ENCODE peak calls at places on chromosome 20, in nine cellular contexts. X is NCI-H69; K is tibial nerve; D is amygdala; Z is iris pigment epithelial cell; U is NCI-H460; J is stimulated activated CD4-positive, alpha-beta T cell treated with anti-CD3 and anti-CD28 coated beads, Interleukin-15, amount 100 ng/mL, for 24 hours; E is cardiac fibroblast; I is upper lobe of right lung. Y is an unnamed sample.

GRCh38 chr20:5845686-5846651 is 95.8 kb downstream of the SHLD1 start:
- DNase-seq in I (no peak), X (peak), Z (peak), D (peak), K (no peak), J (no peak), E (peak), U (no peak), Y (no peak)

GRCh38 chr20:58875111-58875510 is 22.6 kb downstream of the GNAS start:
- DNase-seq in E (no peak), D (no peak), X (no peak), J (no peak), U (no peak), K (no peak), Z (no peak), I (no peak), Y (no peak)

GRCh38 chr20:49747707-49748524 is 34.2 kb upstream of the B4GALT5 start:
- DNase-seq in U (no peak), I (peak), J (no peak), Z (peak), K (peak), D (peak), E (peak), X (no peak), Y (peak)

GRCh38 chr20:2101057-2101934 is at the start of gene STK35:
- DNase-seq in U (peak), I (no peak), J (peak), Z (no peak), D (no peak), E (no peak), X (peak), K (no peak), Y (peak)

GRCh38 chr20:17172826-17173420 is 53.9 kb upstream of the PCSK2 start:
- DNase-seq in U (no peak), D (no peak), J (no peak), X (peak), I (no peak), Z (no peak), E (no peak), K (no peak), Y (no peak)

GRCh38 chr20:58691405-58691772 is 1.2 kb upstream of the NPEPL1 start:
- DNase-seq in I (no peak), J (no peak), Z (no peak), U (no peak), K (no peak), X (no peak), E (no peak), D (no peak), Y (no peak)

GRCh38 chr20:61661025-61661424 is 404.7 kb downstream of the TAF4 start:
- DNase-seq in K (no peak), Z (no peak), J (no peak), X (peak), U (no peak), E (no peak), D (no peak), I (no peak), Y (no peak)

GRCh38 chr20:9807176-9807575 is 31.7 kb downstream of the PAK5 start:
- DNase-seq in Z (no peak), X (no peak), D (no peak), I (no peak), J (no peak), U (no peak), E (no peak), K (no peak), Y (no peak)

GRCh38 chr20:19737025-19737424 is 21.0 kb upstream of the RIN2 start:
- DNase-seq in Z (peak), D (no peak), E (peak), K (no peak), X (no peak), J (peak), U (peak), I (no peak), Y (no peak)

GRCh38 chr20:49559411-49560081 is 8.4 kb downstream of the PTGIS start:
- DNase-seq in Z (peak), I (no peak), J (no peak), U (no peak), K (no peak), X (no peak), E (peak), D (no peak), Y (no peak)

GRCh38 chr20:25083773-25084615 is 2.1 kb upstream of the VSX1 start:
- DNase-seq in E (no peak), K (no peak), U (no peak), I (no peak), Z (no peak), X (peak), D (no peak), J (no peak), Y (no peak)